ENCODE peak calls at places on chromosomes 2 and 18, in eight cellular contexts. R is stomach, K is head of caudate nucleus, H is HTR-8/SVneo, M is NCI-H1105, U is heart right ventricle, E is Right ventricle myocardium superior, A is fibroblast of pulmonary artery. F is an unnamed sample.

GRCh38 chr2:120192280-120192679 is 30.9 kb downstream of the TMEM185B start:
- DNase-seq in R (no peak), K (no peak), H (no peak), M (no peak), U (no peak), E (no peak), A (no peak), F (no peak)

GRCh38 chr2:443211-443610 is 155.3 kb upstream of the ALKAL2 start:
- DNase-seq in R (no peak), K (no peak), H (no peak), M (no peak), U (no peak), E (no peak), A (no peak), F (no peak)

GRCh38 chr18:35497006-35497333 is 790 bp downstream of the INO80C start:
- DNase-seq in R (no peak), K (no peak), H (no peak), M (no peak), U (no peak), E (no peak), A (peak; percentile 60), F (no peak)

GRCh38 chr2:203934006-203934632 is 2.4 kb upstream of the ICOS start:
- DNase-seq in R (no peak), K (no peak), H (no peak), M (no peak), U (no peak), E (no peak), A (no peak), F (no peak)

GRCh38 chr18:57497372-57498294 is 62.5 kb downstream of the ONECUT2 start:
- DNase-seq in R (no peak), K (peak; percentile 49), H (no peak), M (no peak), U (no peak), E (no peak), A (peak; percentile 7), F (no peak)

GRCh38 chr2:62760555-62760954 is 55.0 kb downstream of the EHBP1 start:
- DNase-seq in R (no peak), K (no peak), H (no peak), M (no peak), U (no peak), E (no peak), A (peak; percentile 48), F (no peak)

GRCh38 chr18:49795612-49796552 is 17.5 kb downstream of the ACAA2 start:
- DNase-seq in R (no peak), K (no peak), H (no peak), M (no peak), U (no peak), E (no peak), A (no peak), F (no peak)

GRCh38 chr18:7300971-7301553 is 70.2 kb downstream of the LRRC30 start:
- DNase-seq in R (no peak), K (no peak), H (no peak), M (no peak), U (no peak), E (no peak), A (peak; percentile 28), F (no peak)

GRCh38 chr18:55932675-55933074 is 344.7 kb upstream of the TCF4 start:
- DNase-seq in R (no peak), K (no peak), H (no peak), M (no peak), U (no peak), E (no peak), A (no peak), F (no peak)

GRCh38 chr2:101731221-101732054 is 33.9 kb downstream of the MAP4K4 start:
- DNase-seq in R (no peak), K (no peak), H (no peak), M (no peak), U (no peak), E (no peak), A (no peak), F (no peak)

GRCh38 chr2:60493804-60494392 is 59.6 kb downstream of the BCL11A start:
- DNase-seq in R (no peak), K (no peak), H (no peak), M (no peak), U (no peak), E (no peak), A (no peak), F (no peak)

GRCh38 chr2:66440692-66441091 is 5.8 kb downstream of the MEIS1 start:
- DNase-seq in R (no peak), K (no peak), H (no peak), M (no peak), U (no peak), E (peak; percentile 55), A (peak; percentile 53), F (no peak)

GRCh38 chr2:227402959-227403358 is 15.2 kb upstream of the SCYGR1 start:
- DNase-seq in R (no peak), K (no peak), H (no peak), M (no peak), U (no peak), E (no peak), A (no peak), F (no peak)

GRCh38 chr2:207925601-207926000 is 99.7 kb downstream of the PLEKHM3 start:
- DNase-seq in R (no peak), K (no peak), H (no peak), M (no peak), U (no peak), E (no peak), A (no peak), F (no peak)

F was measured in substantia nigra.